ENCODE peak calls at places on chromosomes 2 and 18, in four cellular contexts. Y, F, Z and G are unnamed samples.
A peak's percentile ranks its signal among the peaks of the same experiment; 100 is the strongest.

GRCh38 chr2:218425531-218425930 is 6.6 kb downstream of the VIL1 start:
- DNase-seq in F (no peak), Z (no peak), Y (no peak), G (no peak)

GRCh38 chr2:82790277-82791021 is 1668.6 kb downstream of the SUCLG1 start:
- DNase-seq in F (no peak), Y (no peak), Z (no peak), G (no peak)

GRCh38 chr2:205848601-205849000 is 166.3 kb downstream of the NRP2 start:
- DNase-seq in F (no peak), Z (no peak), Y (no peak), G (no peak)

GRCh38 chr2:45992021-45992745 is 305.0 kb upstream of the EPAS1 start:
- DNase-seq in Y (no peak), Z (no peak), F (no peak), G (no peak)

GRCh38 chr18:23186781-23187180 is 51.5 kb downstream of the CABLES1 start:
- DNase-seq in F (no peak), Z (no peak), Y (no peak), G (peak; percentile 75)

GRCh38 chr18:68676913-68677312 is 38.0 kb downstream of the TMX3 start:
- DNase-seq in Y (no peak), Z (no peak), F (no peak), G (no peak)

GRCh38 chr2:28270456-28271146 is 122.1 kb upstream of the FOSL2 start:
- DNase-seq in Z (no peak), F (no peak), Y (no peak), G (no peak)

GRCh38 chr2:117190856-117191255 is 623.6 kb upstream of the DDX18 start:
- DNase-seq in Z (no peak), Y (no peak), F (no peak), G (peak; percentile 60)

GRCh38 chr2:150681120-150681796 is 193.8 kb upstream of the RND3 start:
- DNase-seq in Y (no peak), F (no peak), Z (no peak), G (no peak)

GRCh38 chr2:226743911-226744310 is 55.7 kb downstream of the IRS1 start:
- DNase-seq in Y (no peak), F (no peak), Z (no peak), G (no peak)

GRCh38 chr2:7525746-7526145 is 608.5 kb downstream of the RNF144A start:
- DNase-seq in Y (no peak), F (no peak), Z (no peak), G (no peak)

GRCh38 chr2:75047907-75048625 is 89.6 kb downstream of the POLE4 start:
- DNase-seq in Z (no peak), F (no peak), Y (no peak), G (no peak)

GRCh38 chr2:169050476-169051240 is 18.7 kb upstream of the DHRS9 start:
- DNase-seq in F (no peak), Z (no peak), Y (no peak), G (no peak)

GRCh38 chr2:64634338-64635267 is 19.1 kb downstream of the SERTAD2 start:
- DNase-seq in Y (no peak), F (no peak), Z (no peak), G (no peak)